ENCODE peak calls at places on chromosomes 3 and 15, in four cellular contexts. One of them, this sample, is unnamed.

GRCh38 chr15:101537681-101538080 is 48.2 kb upstream of the PCSK6 start:
- DNase-seq in pons: no peak
- DNase-seq in body of pancreas: no peak
- DNase-seq in mucosa of gallbladder: no peak
- DNase-seq in this sample: no peak

GRCh38 chr3:126146525-126147146 is 33.8 kb downstream of the ALDH1L1 start:
- DNase-seq in pons: no peak
- DNase-seq in mucosa of gallbladder: peak
- DNase-seq in body of pancreas: peak
- DNase-seq in this sample: no peak

GRCh38 chr3:166445865-166446264 is 608.6 kb upstream of the BCHE start:
- DNase-seq in mucosa of gallbladder: no peak
- DNase-seq in pons: no peak
- DNase-seq in body of pancreas: no peak
- DNase-seq in this sample: no peak

GRCh38 chr3:50664959-50665602 is 9.6 kb upstream of the DOCK3 start:
- DNase-seq in pons: no peak
- DNase-seq in body of pancreas: no peak
- DNase-seq in mucosa of gallbladder: no peak
- DNase-seq in this sample: no peak

GRCh38 chr15:62453356-62453755 is 288.3 kb upstream of the C2CD4B start:
- DNase-seq in pons: no peak
- DNase-seq in mucosa of gallbladder: no peak
- DNase-seq in body of pancreas: no peak
- DNase-seq in this sample: no peak

GRCh38 chr3:127853681-127854080 is 31.4 kb upstream of the MGLL start:
- DNase-seq in mucosa of gallbladder: no peak
- DNase-seq in pons: no peak
- DNase-seq in body of pancreas: peak
- DNase-seq in this sample: no peak

GRCh38 chr15:39530446-39531342 is 50.2 kb upstream of the THBS1 start:
- DNase-seq in pons: no peak
- DNase-seq in body of pancreas: no peak
- DNase-seq in mucosa of gallbladder: no peak
- DNase-seq in this sample: peak

GRCh38 chr15:98480858-98481257 is 167.5 kb upstream of the IGF1R start:
- DNase-seq in pons: no peak
- DNase-seq in body of pancreas: no peak
- DNase-seq in mucosa of gallbladder: no peak
- DNase-seq in this sample: no peak

GRCh38 chr15:84798436-84798946 is 18.7 kb upstream of the ALPK3 start:
- DNase-seq in mucosa of gallbladder: no peak
- DNase-seq in body of pancreas: no peak
- DNase-seq in pons: no peak
- DNase-seq in this sample: no peak

GRCh38 chr15:78103406-78104118 is 11.2 kb downstream of the SH2D7 start:
- DNase-seq in body of pancreas: no peak
- DNase-seq in pons: no peak
- DNase-seq in mucosa of gallbladder: peak
- DNase-seq in this sample: no peak

GRCh38 chr15:27673766-27674445 is 425.2 kb downstream of the OCA2 start:
- DNase-seq in body of pancreas: no peak
- DNase-seq in mucosa of gallbladder: no peak
- DNase-seq in pons: no peak
- DNase-seq in this sample: no peak

GRCh38 chr3:194471863-194472262 is 14.9 kb downstream of the ATP13A3 start:
- DNase-seq in pons: no peak
- DNase-seq in body of pancreas: no peak
- DNase-seq in mucosa of gallbladder: no peak
- DNase-seq in this sample: no peak

GRCh38 chr3:194854290-194855024 is 168.8 kb downstream of the FAM43A start:
- DNase-seq in pons: no peak
- DNase-seq in mucosa of gallbladder: no peak
- DNase-seq in body of pancreas: no peak
- DNase-seq in this sample: peak

GRCh38 chr15:51105430-51106016 is 10.8 kb upstream of the TNFAIP8L3 start:
- DNase-seq in pons: no peak
- DNase-seq in body of pancreas: no peak
- DNase-seq in mucosa of gallbladder: no peak
- DNase-seq in this sample: no peak

GRCh38 chr3:59726279-59726678 is 676.5 kb upstream of the CFAP20DC start:
- DNase-seq in pons: no peak
- DNase-seq in mucosa of gallbladder: no peak
- DNase-seq in body of pancreas: no peak
- DNase-seq in this sample: no peak

GRCh38 chr3:129605593-129606521 is 619 bp downstream of the PLXND1 start:
- DNase-seq in mucosa of gallbladder: no peak
- DNase-seq in body of pancreas: peak
- DNase-seq in pons: no peak
- DNase-seq in this sample: no peak

GRCh38 chr3:192957441-192957951 is 39.8 kb upstream of the MB21D2 start:
- DNase-seq in pons: peak
- DNase-seq in body of pancreas: peak
- DNase-seq in mucosa of gallbladder: peak
- DNase-seq in this sample: no peak

GRCh38 chr3:124107074-124107473 is 115.2 kb upstream of the ROPN1 start:
- DNase-seq in body of pancreas: no peak
- DNase-seq in pons: no peak
- DNase-seq in mucosa of gallbladder: no peak
- DNase-seq in this sample: no peak

GRCh38 chr3:52190294-52190841 is 7.6 kb upstream of the ALAS1 start:
- DNase-seq in pons: peak
- DNase-seq in mucosa of gallbladder: no peak
- DNase-seq in body of pancreas: no peak
- DNase-seq in this sample: no peak

GRCh38 chr3:175941352-175941751 is 1082.2 kb downstream of the NAALADL2 start:
- DNase-seq in mucosa of gallbladder: no peak
- DNase-seq in pons: peak
- DNase-seq in body of pancreas: no peak
- DNase-seq in this sample: peak

GRCh38 chr15:32656091-32656860 is 14.8 kb downstream of the SCG5 start:
- DNase-seq in mucosa of gallbladder: no peak
- DNase-seq in pons: no peak
- DNase-seq in body of pancreas: no peak
- DNase-seq in this sample: no peak

GRCh38 chr15:45199136-45199810 is 11.5 kb upstream of the SHF start:
- DNase-seq in mucosa of gallbladder: no peak
- DNase-seq in body of pancreas: no peak
- DNase-seq in pons: peak
- DNase-seq in this sample: no peak

GRCh38 chr3:69384379-69384778 is 1.5 kb downstream of the FRMD4B start:
- DNase-seq in pons: peak
- DNase-seq in mucosa of gallbladder: no peak
- DNase-seq in body of pancreas: no peak
- DNase-seq in this sample: no peak

GRCh38 chr3:69542265-69543079 is 156.6 kb upstream of the FRMD4B start:
- DNase-seq in pons: peak
- DNase-seq in body of pancreas: no peak
- DNase-seq in mucosa of gallbladder: no peak
- DNase-seq in this sample: no peak

This sample was measured in LNCaP clone FGC.